ENCODE peak calls at places on chromosome 3, in six cellular contexts. H is GM19239; V is mammary epithelial cell; E is stromal cell of bone marrow; G is CD4-positive, alpha-beta memory T cell; K is activated CD4-positive, alpha-beta T cell treated with anti-CD3 and anti-CD28 coated beads for 24 hours. Q is an unnamed sample.

GRCh38 chr3:38658886-38659285 is 9.4 kb upstream of the SCN5A start:
- DNase-seq in H (no peak), V (no peak), E (no peak), G (no peak), K (no peak), Q (no peak)

GRCh38 chr3:195270350-195271115 is 426 bp downstream of the XXYLT1 start:
- DNase-seq in H (peak), V (peak), E (peak), G (no peak), K (peak), Q (no peak)

GRCh38 chr3:128266453-128266852 is 113.2 kb downstream of the EEFSEC start:
- DNase-seq in H (no peak), V (no peak), E (no peak), G (no peak), K (no peak), Q (no peak)

GRCh38 chr3:173876476-173876875 is 478.9 kb downstream of the NLGN1 start:
- DNase-seq in H (no peak), V (no peak), E (no peak), G (no peak), K (no peak), Q (no peak)

GRCh38 chr3:129558076-129558771 is 15.2 kb downstream of the H1-8 start:
- DNase-seq in H (no peak), V (no peak), E (no peak), G (no peak), K (no peak), Q (no peak)

GRCh38 chr3:138078901-138079344 is 36.5 kb downstream of the DZIP1L start:
- DNase-seq in H (no peak), V (peak), E (peak), G (no peak), K (no peak), Q (no peak)

GRCh38 chr3:105364113-105364512 is 2.6 kb upstream of the ALCAM start:
- DNase-seq in H (no peak), V (no peak), E (no peak), G (no peak), K (no peak), Q (no peak)

GRCh38 chr3:171393032-171393744 is 67.0 kb downstream of the TNIK start:
- DNase-seq in H (no peak), V (no peak), E (no peak), G (no peak), K (no peak), Q (no peak)

GRCh38 chr3:157159037-157159761 is 748 bp downstream of the CCNL1 start:
- DNase-seq in H (no peak), V (peak), E (no peak), G (peak), K (peak), Q (no peak)

GRCh38 chr3:101377796-101378195 is 57.4 kb upstream of the IMPG2 start:
- DNase-seq in H (no peak), V (no peak), E (no peak), G (no peak), K (no peak), Q (no peak)

GRCh38 chr3:12705981-12706380 is 42.1 kb upstream of the RAF1 start:
- DNase-seq in H (no peak), V (no peak), E (peak), G (no peak), K (no peak), Q (no peak)

GRCh38 chr3:35639251-35640185 is at the start of gene ARPP21:
- DNase-seq in H (no peak), V (no peak), E (no peak), G (no peak), K (no peak), Q (no peak)

GRCh38 chr3:28682126-28682525 is 333.5 kb upstream of the AZI2 start:
- DNase-seq in H (no peak), V (no peak), E (no peak), G (no peak), K (no peak), Q (no peak)

GRCh38 chr3:136559896-136560295 is 192.3 kb downstream of the STAG1 start:
- DNase-seq in H (no peak), V (peak), E (no peak), G (no peak), K (no peak), Q (no peak)

GRCh38 chr3:147799601-147800000 is 390.4 kb downstream of the ZIC1 start:
- DNase-seq in H (no peak), V (no peak), E (no peak), G (no peak), K (no peak), Q (no peak)

Q was measured in GM18507.